ENCODE peak calls at places on chromosomes 12 and 14, in ten cellular contexts. Y, T, K, R, E, C, L, W, D and O are unnamed samples.

GRCh38 chr12:120479458-120479857 is 9.9 kb upstream of the SRSF9 start:
- DNase-seq in Y (no peak), T (no peak), K (no peak), R (no peak), E (no peak), C (no peak), L (no peak), W (no peak), D (no peak), O (no peak)

GRCh38 chr14:29895591-29896043 is 32.0 kb downstream of the PRKD1 start:
- DNase-seq in Y (peak; percentile 46), T (no peak), K (no peak), R (no peak), E (no peak), C (peak; percentile 75), L (no peak), W (no peak), D (no peak), O (no peak)

GRCh38 chr12:6182279-6182898 is 17.8 kb upstream of the CD9 start:
- DNase-seq in Y (peak; percentile 58), T (peak; percentile 70), K (peak; percentile 68), R (no peak), E (no peak), C (peak; percentile 91), L (no peak), W (peak; percentile 40), D (no peak), O (no peak)

GRCh38 chr14:55705651-55706340 is 125.8 kb downstream of the KTN1 start:
- DNase-seq in Y (peak; percentile 78), T (peak; percentile 20), K (no peak), R (no peak), E (no peak), C (peak; percentile 82), L (no peak), W (no peak), D (no peak), O (no peak)

GRCh38 chr14:66388516-66388915 is 97.7 kb upstream of the CCDC196 start:
- DNase-seq in Y (no peak), T (no peak), K (no peak), R (no peak), E (no peak), C (no peak), L (no peak), W (no peak), D (no peak), O (no peak)

GRCh38 chr12:118126119-118126757 is 9.7 kb upstream of the PEBP1 start:
- DNase-seq in Y (peak; percentile 75), T (no peak), K (no peak), R (no peak), E (no peak), C (peak; percentile 82), L (no peak), W (no peak), D (peak; percentile 69), O (no peak)

GRCh38 chr12:108127654-108128053 is 1.4 kb upstream of the WSCD2 start:
- DNase-seq in Y (no peak), T (no peak), K (no peak), R (no peak), E (no peak), C (no peak), L (no peak), W (no peak), D (no peak), O (no peak)

GRCh38 chr12:118237908-118238307 is 102.0 kb downstream of the PEBP1 start:
- DNase-seq in Y (no peak), T (peak; percentile 86), K (peak; percentile 72), R (no peak), E (no peak), C (no peak), L (no peak), W (peak; percentile 67), D (no peak), O (no peak)

GRCh38 chr12:115294443-115295133 is 610.6 kb upstream of the TBX3 start:
- DNase-seq in Y (no peak), T (peak; percentile 43), K (peak; percentile 67), R (peak; percentile 46), E (no peak), C (no peak), L (no peak), W (no peak), D (no peak), O (no peak)

GRCh38 chr14:36656769-36657408 is 4.8 kb upstream of the PAX9 start:
- DNase-seq in Y (no peak), T (no peak), K (no peak), R (no peak), E (no peak), C (no peak), L (no peak), W (no peak), D (no peak), O (peak; percentile 18)

GRCh38 chr14:36659010-36659821 is 2.4 kb upstream of the PAX9 start:
- DNase-seq in Y (no peak), T (no peak), K (no peak), R (no peak), E (no peak), C (no peak), L (no peak), W (no peak), D (no peak), O (peak; percentile 19)

GRCh38 chr14:36655963-36656768 is 5.5 kb upstream of the PAX9 start:
- DNase-seq in Y (no peak), T (no peak), K (no peak), R (no peak), E (no peak), C (peak; percentile 67), L (peak; percentile 78), W (no peak), D (no peak), O (peak; percentile 46)

GRCh38 chr14:36658091-36659009 is 3.3 kb upstream of the PAX9 start:
- DNase-seq in Y (no peak), T (no peak), K (no peak), R (no peak), E (no peak), C (no peak), L (no peak), W (no peak), D (no peak), O (peak; percentile 27)

DNA sequence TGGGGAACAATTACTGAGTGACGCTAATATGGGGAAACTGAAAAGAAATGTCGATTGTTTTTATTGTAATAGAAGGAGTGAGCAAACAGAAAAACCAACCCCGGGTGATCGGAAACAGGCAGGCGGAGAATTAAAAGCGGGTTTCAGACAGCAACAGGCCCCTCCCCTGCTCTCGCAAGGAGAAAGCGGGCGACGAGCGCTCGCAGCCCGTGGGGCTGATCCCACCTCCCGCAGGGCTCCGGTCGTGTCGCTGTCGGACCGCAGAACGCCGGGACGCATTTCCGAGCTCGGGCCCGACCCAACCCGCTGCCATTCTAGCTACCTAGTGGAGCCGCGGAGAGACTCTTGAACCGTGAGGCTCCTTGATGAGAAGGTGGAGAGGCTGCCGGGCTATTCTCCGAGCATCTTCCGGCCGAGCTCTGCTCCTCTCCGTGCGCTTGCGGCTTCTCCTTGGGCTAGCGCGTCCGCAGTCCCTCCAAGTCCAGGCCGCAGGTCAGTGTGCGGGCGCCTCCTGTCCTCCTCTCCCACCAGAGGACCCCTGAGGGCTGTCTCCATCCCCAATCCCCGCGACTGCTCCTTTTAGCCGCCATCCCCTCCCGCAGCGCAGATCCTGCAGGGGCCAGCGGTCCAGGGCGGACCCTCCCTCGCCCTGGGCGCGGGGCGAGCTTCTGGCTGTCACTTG is 4.1 kb upstream of the PAX9 start:
- DNase-seq in Y (no peak), T (no peak), K (no peak), R (no peak), E (no peak), C (no peak), L (peak; percentile 47), W (no peak), D (no peak), O (peak; percentile 28)
- TF ChIP-seq CTCF in Y (no peak), T (no peak), K (no peak), R (no peak), E (no peak), C (no peak), L (no peak), W (no peak), D (no peak), O (no peak)

DNA sequence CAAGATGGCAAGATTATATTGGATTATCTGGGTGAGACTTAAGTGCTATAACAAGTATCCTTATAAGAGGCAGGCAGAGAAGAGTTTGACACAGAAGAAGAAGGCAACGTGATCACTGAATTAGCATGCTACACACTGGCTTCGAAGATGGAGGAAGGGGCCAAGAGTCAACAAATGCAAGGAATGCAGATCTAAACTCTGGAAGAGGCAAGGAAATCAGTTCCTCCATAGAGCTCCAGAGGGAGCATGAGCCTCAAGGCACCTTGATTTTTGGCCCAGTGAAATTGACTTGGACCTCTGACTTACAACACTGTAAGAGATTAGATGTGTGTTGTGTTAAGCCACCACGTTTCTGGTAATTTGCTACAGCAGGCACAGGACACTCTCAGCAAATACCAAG is 536.4 kb upstream of the SEL1L start:
- DNase-seq in Y (no peak), T (no peak), K (no peak), R (no peak), E (no peak), C (no peak), L (no peak), W (no peak), D (no peak), O (no peak)
- TF ChIP-seq CTCF in Y (no peak), T (no peak), K (no peak), R (no peak), E (no peak), C (no peak), L (no peak), W (no peak), D (no peak), O (no peak)

GRCh38 chr14:54555651-54556050 is 11.3 kb upstream of the SAMD4A start:
- DNase-seq in Y (no peak), T (no peak), K (no peak), R (no peak), E (no peak), C (no peak), L (no peak), W (no peak), D (no peak), O (no peak)
- TF ChIP-seq CTCF in Y (no peak), T (peak; percentile 22), K (peak; percentile 20), R (peak; percentile 36), E (no peak), C (no peak), L (no peak), W (peak; percentile 42), D (no peak), O (no peak)

GRCh38 chr12:81332054-81332453 is 254.2 kb downstream of the ACSS3 start:
- DNase-seq in Y (no peak), T (peak; percentile 15), K (no peak), R (no peak), E (no peak), C (no peak), L (no peak), W (no peak), D (no peak), O (no peak)

GRCh38 chr12:81333812-81334211 is 255.9 kb downstream of the ACSS3 start:
- DNase-seq in Y (no peak), T (no peak), K (no peak), R (no peak), E (no peak), C (no peak), L (no peak), W (no peak), D (no peak), O (no peak)

GRCh38 chr12:81327458-81327857 is 249.6 kb downstream of the ACSS3 start:
- DNase-seq in Y (no peak), T (no peak), K (no peak), R (no peak), E (no peak), C (no peak), L (no peak), W (no peak), D (no peak), O (no peak)

GRCh38 chr12:81330480-81330879 is 252.6 kb downstream of the ACSS3 start:
- DNase-seq in Y (no peak), T (no peak), K (no peak), R (no peak), E (no peak), C (no peak), L (no peak), W (peak; percentile 22), D (no peak), O (no peak)

GRCh38 chr12:81329088-81329487 is 251.2 kb downstream of the ACSS3 start:
- DNase-seq in Y (no peak), T (peak; percentile 14), K (peak; percentile 2), R (no peak), E (no peak), C (no peak), L (peak; percentile 19), W (no peak), D (no peak), O (no peak)
- TF ChIP-seq CTCF in Y (no peak), T (peak; percentile 36), K (no peak), R (peak; percentile 36), E (no peak), C (no peak), L (peak; percentile 68), W (peak; percentile 65), D (no peak), O (peak; percentile 48)